ENCODE peak calls at places on chromosomes 4 and X, in five cellular contexts. I, K, G, O and F are unnamed samples.

GRCh38 chrX:106963111-106963510 is 36.9 kb downstream of the MORC4 start:
- DNase-seq in K (peak), O (no peak), I (no peak), G (no peak), F (peak)

GRCh38 chrX:18674417-18674787 is 2.5 kb upstream of the RS1 start:
- DNase-seq in G (peak), K (no peak), I (peak), O (no peak), F (peak)

GRCh38 chrX:110182362-110182761 is 135.5 kb downstream of the AMMECR1 start:
- DNase-seq in G (no peak), O (no peak), K (peak), I (no peak), F (peak)

GRCh38 chr4:6999172-7000086 is 43.7 kb upstream of the TADA2B start:
- DNase-seq in K (no peak), O (peak), G (no peak), I (no peak), F (no peak)

GRCh38 chr4:55768291-55768690 is 51.3 kb upstream of the EXOC1L start:
- DNase-seq in O (peak), I (peak), K (peak), G (peak), F (peak)

GRCh38 chr4:88008624-88009235 is 1.3 kb downstream of the PKD2 start:
- DNase-seq in I (no peak), K (no peak), O (peak), G (no peak), F (peak)

GRCh38 chr4:183876268-183876934 is 28.7 kb upstream of the STOX2 start:
- DNase-seq in O (no peak), G (no peak), K (peak), I (no peak), F (peak)

GRCh38 chrX:81120270-81120935 is 81.3 kb downstream of the HMGN5 start:
- DNase-seq in I (no peak), K (no peak), O (no peak), G (no peak), F (peak)

GRCh38 chrX:6821730-6822129 is 286.8 kb upstream of the VCX3A start:
- DNase-seq in I (no peak), O (no peak), G (no peak), K (no peak), F (no peak)

GRCh38 chr4:80150387-80151173 is 46.7 kb upstream of the PRDM8 start:
- DNase-seq in K (no peak), O (no peak), I (no peak), G (no peak), F (no peak)

GRCh38 chr4:108045687-108046024 is 56.0 kb downstream of the HADH start:
- DNase-seq in G (no peak), K (no peak), O (no peak), I (no peak), F (no peak)

GRCh38 chrX:52933976-52934703 is 24.2 kb downstream of the FAM156A start:
- DNase-seq in I (no peak), G (no peak), K (no peak), O (no peak), F (no peak)

GRCh38 chrX:107686026-107686425 is 57.7 kb downstream of the PRPS1 start:
- DNase-seq in I (no peak), O (no peak), G (no peak), K (no peak), F (no peak)

GRCh38 chrX:11351375-11352295 is 58.4 kb downstream of the AMELX start:
- DNase-seq in O (no peak), I (no peak), K (peak), G (no peak), F (peak)

GRCh38 chrX:111854778-111855490 is 21.0 kb upstream of the TRPC5OS start:
- DNase-seq in O (no peak), K (peak), G (no peak), I (peak), F (peak)

GRCh38 chrX:11899091-11899490 is 141.1 kb downstream of the MSL3 start:
- DNase-seq in O (no peak), G (no peak), I (no peak), K (no peak), F (peak)

GRCh38 chrX:108022491-108023089 is 22.3 kb upstream of the VSIG1 start:
- DNase-seq in G (no peak), K (peak), O (no peak), I (no peak), F (no peak)

GRCh38 chr4:112664611-112665010 is 27.7 kb downstream of the LARP7 start:
- DNase-seq in I (no peak), O (no peak), K (peak), G (no peak), F (no peak)

GRCh38 chr4:41323706-41324105 is 67.0 kb downstream of the UCHL1 start:
- DNase-seq in K (no peak), I (no peak), O (peak), G (no peak), F (peak)

GRCh38 chr4:105107105-105107856 is 39.4 kb upstream of the TET2 start:
- DNase-seq in G (no peak), K (no peak), I (no peak), O (no peak), F (no peak)

GRCh38 chrX:17547658-17548057 is 172.7 kb downstream of the NHS start:
- DNase-seq in I (no peak), G (no peak), O (peak), K (peak), F (peak)

GRCh38 chrX:17590892-17591740 is 146.2 kb upstream of the SCML1 start:
- DNase-seq in O (peak), K (peak), I (peak), G (peak), F (peak)

GRCh38 chr4:172163215-172163614 is 350.0 kb downstream of the GALNTL6 start:
- DNase-seq in K (no peak), G (no peak), O (no peak), I (no peak), F (no peak)

GRCh38 chrX:134604701-134605271 is 53.5 kb downstream of the PLAC1 start:
- DNase-seq in O (no peak), G (no peak), I (no peak), K (peak), F (peak)

GRCh38 chr4:127698789-127699200 is 31.4 kb upstream of the SLC25A31 start:
- DNase-seq in O (peak), I (no peak), K (peak), G (no peak), F (peak)

GRCh38 chrX:71111851-71112468 is 583 bp upstream of the IL2RG start:
- DNase-seq in G (no peak), I (no peak), K (no peak), O (no peak), F (no peak)

GRCh38 chrX:106611682-106612402 is at the start of gene RADX:
- DNase-seq in G (peak), O (peak), K (peak), I (peak), F (peak)

GRCh38 chr4:125187621-125188176 is 127.1 kb upstream of the FAT4 start:
- DNase-seq in G (no peak), I (no peak), O (no peak), K (peak), F (peak)

GRCh38 chr4:184680698-184681097 is 31.2 kb downstream of the PRIMPOL start:
- DNase-seq in G (no peak), I (no peak), K (no peak), O (no peak), F (no peak)

GRCh38 chr4:36511785-36512184 is 230.4 kb downstream of the DTHD1 start:
- DNase-seq in O (no peak), K (no peak), G (no peak), I (no peak), F (no peak)

DNA sequence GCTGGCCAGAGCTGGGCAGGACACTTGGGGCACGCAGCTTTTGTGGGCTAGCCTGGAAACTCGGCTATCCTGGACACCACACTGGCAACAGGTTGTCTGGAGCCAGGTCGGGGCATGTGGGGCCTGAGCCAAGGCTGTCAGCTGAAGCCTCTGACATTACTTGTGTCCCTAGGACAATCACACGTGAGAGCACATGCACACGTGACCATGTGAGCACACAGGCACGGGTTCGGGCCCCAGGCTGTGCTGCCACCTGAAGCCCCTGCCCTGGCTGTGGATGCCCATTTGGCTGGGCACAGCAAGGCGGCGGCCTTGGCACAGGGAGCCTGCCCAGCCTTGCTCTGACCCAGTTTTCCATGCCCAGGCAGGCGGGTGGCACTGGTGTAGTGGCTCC is 8.7 kb upstream of the FGFR3 start:
- DNase-seq in K (no peak), G (no peak), O (no peak), I (no peak), F (no peak)
- H2AK5ac ChIP-seq in K (no peak), G (peak), O (no peak), I (no peak), F (no peak)

DNA sequence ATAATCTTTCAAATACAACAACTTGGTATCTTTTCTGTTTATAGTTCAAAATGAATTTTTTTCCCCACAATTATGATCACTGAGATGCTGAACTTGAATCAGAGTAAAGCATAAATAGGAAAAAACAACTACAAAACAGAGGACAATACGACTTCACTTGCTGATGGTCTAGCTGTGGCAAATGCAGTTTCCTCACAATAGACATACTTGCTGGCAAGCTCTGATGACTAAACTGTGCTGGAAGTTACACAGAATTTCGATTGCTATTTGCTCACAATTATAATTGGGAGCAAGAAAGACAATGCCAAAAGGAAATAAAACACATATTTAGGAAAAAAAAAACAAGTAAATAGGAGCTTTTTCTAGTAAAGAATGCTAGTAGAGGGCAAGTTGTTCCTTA is 14.7 kb downstream of the VEGFC start:
- DNase-seq in I (no peak), G (no peak), O (no peak), K (peak), F (peak)
- H2AFZ ChIP-seq in I (no peak), G (no peak), O (no peak), K (no peak), F (no peak)

DNA sequence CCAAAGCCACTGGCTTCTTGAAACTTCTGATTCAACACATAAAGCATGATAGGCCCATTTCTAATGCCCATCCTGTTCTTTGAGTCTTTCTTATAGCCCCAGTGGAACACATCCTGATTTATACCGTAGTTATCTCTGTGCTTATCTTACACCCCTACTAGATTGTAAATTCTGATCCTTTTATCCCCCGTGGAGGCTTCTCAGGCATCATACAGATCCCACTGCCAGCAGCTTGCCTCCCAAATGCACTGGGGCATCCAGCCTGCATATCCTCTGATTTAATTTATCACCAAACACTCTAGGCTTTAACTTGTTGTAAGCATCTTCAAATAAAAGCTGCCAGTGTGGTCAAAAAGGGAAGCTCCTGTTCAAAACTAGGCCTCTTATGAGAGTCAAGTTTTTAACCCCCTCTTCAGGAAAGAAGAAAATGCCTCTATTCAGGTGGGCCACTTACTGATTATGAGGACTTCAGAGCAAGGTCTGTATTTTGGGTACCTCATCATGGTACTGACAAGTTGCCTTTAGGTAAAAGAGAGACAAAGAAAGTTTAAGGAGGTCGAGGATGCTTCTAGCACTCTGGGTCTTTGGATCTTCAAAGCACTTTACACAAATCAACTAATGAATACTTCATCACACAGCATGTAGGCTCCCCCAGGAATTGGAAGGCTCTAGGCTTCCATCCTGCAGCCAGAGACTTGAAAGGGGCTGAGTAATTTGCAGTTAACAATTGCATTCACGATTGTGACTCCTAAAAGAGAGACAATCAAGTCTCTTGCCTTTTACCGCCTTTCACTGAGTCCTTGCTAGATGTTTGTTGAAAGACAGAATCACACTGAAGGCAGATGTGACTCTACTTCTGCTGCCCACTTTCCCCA is 95.8 kb upstream of the LDB2 start:
- DNase-seq in G (no peak), I (peak), O (no peak), K (no peak), F (no peak)
- H2AK5ac ChIP-seq in G (no peak), I (no peak), O (no peak), K (no peak), F (no peak)

GRCh38 chr4:86848136-86848535 is 1.0 kb downstream of the SLC10A6 start:
- DNase-seq in K (no peak), I (no peak), O (peak), G (no peak), F (no peak)
- H2AFZ ChIP-seq in K (peak), I (no peak), O (no peak), G (no peak), F (no peak)

GRCh38 chrX:13622565-13622964 is 30.4 kb upstream of the TCEANC start:
- DNase-seq in G (no peak), O (no peak), I (no peak), K (no peak), F (no peak)
- H2AK5ac ChIP-seq in G (no peak), O (no peak), I (no peak), K (no peak), F (no peak)